ENCODE peak calls at places on chromosome 2, in four cellular contexts. F, U, V and N are unnamed samples.
A peak's percentile ranks its signal among the peaks of the same experiment; 100 is the strongest.

GRCh38 chr2:3288455-3289163 is 89.0 kb downstream of the EIPR1 start:
- DNase-seq in U (no peak), F (no peak), V (no peak), N (no peak)

GRCh38 chr2:55030766-55031165 is 19.5 kb downstream of the RTN4 start:
- DNase-seq in F (no peak), U (no peak), V (no peak), N (no peak)

GRCh38 chr2:49186050-49186648 is 31.8 kb upstream of the FSHR start:
- DNase-seq in F (no peak), V (no peak), U (no peak), N (no peak)

GRCh38 chr2:84395819-84396218 is 63.3 kb downstream of the SUCLG1 start:
- DNase-seq in F (no peak), V (no peak), U (peak; percentile 67), N (peak; percentile 55)

GRCh38 chr2:108418416-108418815 is 30.6 kb upstream of the GCC2 start:
- DNase-seq in F (no peak), V (no peak), U (no peak), N (no peak)

GRCh38 chr2:10531874-10532273 is 83.7 kb upstream of the ODC1 start:
- DNase-seq in V (no peak), U (no peak), F (no peak), N (no peak)

GRCh38 chr2:55120634-55121359 is 70.5 kb upstream of the RTN4 start:
- DNase-seq in V (no peak), U (peak; percentile 43), F (peak; percentile 76), N (peak; percentile 72)

GRCh38 chr2:44291281-44292248 is 16.3 kb downstream of the SLC3A1 start:
- DNase-seq in V (no peak), F (peak; percentile 74), U (peak; percentile 89), N (peak; percentile 78)

GRCh38 chr2:18599509-18600254 is 10.3 kb upstream of the NT5C1B start:
- DNase-seq in V (no peak), F (no peak), U (peak; percentile 47), N (peak; percentile 75)

GRCh38 chr2:126657636-126658315 is 1.8 kb downstream of the GYPC start:
- DNase-seq in V (peak; percentile 46), F (peak; percentile 92), U (peak; percentile 99), N (peak; percentile 97)

GRCh38 chr2:19900536-19901200 is 1.1 kb downstream of the TTC32 start:
- DNase-seq in U (peak; percentile 23), V (no peak), F (no peak), N (peak; percentile 25)

GRCh38 chr2:128489580-128490273 is 171.1 kb upstream of the HS6ST1 start:
- DNase-seq in F (no peak), U (no peak), V (no peak), N (no peak)

GRCh38 chr2:168217920-168218319 is 29.5 kb downstream of the STK39 start:
- DNase-seq in V (no peak), U (peak; percentile 33), F (no peak), N (no peak)

GRCh38 chr2:105403785-105404698 is 5.2 kb upstream of the FHL2 start:
- DNase-seq in V (no peak), F (peak; percentile 78), U (peak; percentile 98), N (peak; percentile 74)

GRCh38 chr2:209663149-209663548 is 108.5 kb upstream of the UNC80 start:
- DNase-seq in F (peak; percentile 12), V (no peak), U (peak; percentile 50), N (peak; percentile 70)

GRCh38 chr2:27954261-27954673 is 63.7 kb downstream of the BABAM2 start:
- DNase-seq in V (no peak), F (no peak), U (peak; percentile 44), N (no peak)

GRCh38 chr2:96933528-96933927 is 52.9 kb downstream of the FAM178B start:
- DNase-seq in V (no peak), F (no peak), U (no peak), N (no peak)

GRCh38 chr2:220279840-220280239 is 652.4 kb downstream of the SLC4A3 start:
- DNase-seq in V (no peak), U (peak; percentile 77), F (peak; percentile 17), N (peak; percentile 15)